ENCODE peak calls at places on chromosome 1, in six cellular contexts. S is upper lobe of left lung, N is fibroblast of the aortic adventitia, U is heart left ventricle, C is adrenal gland, B is spleen. V is an unnamed sample.

GRCh38 chr1:226982451-226983177 is 42.5 kb downstream of the COQ8A start:
- DNase-seq in S (peak), N (no peak), U (no peak), C (no peak), B (peak), V (no peak)

GRCh38 chr1:172566196-172566997 is 33.4 kb downstream of the SUCO start:
- DNase-seq in S (no peak), N (no peak), U (no peak), C (no peak), B (no peak), V (no peak)

GRCh38 chr1:86703696-86704455 is 500 bp upstream of the SH3GLB1 start:
- DNase-seq in S (no peak), N (no peak), U (no peak), C (no peak), B (no peak), V (no peak)

GRCh38 chr1:246794261-246795093 is 70.3 kb downstream of the SCCPDH start:
- DNase-seq in S (peak), N (peak), U (no peak), C (no peak), B (no peak), V (no peak)

GRCh38 chr1:97070366-97070765 is 348.8 kb downstream of the PTBP2 start:
- DNase-seq in S (no peak), N (peak), U (no peak), C (no peak), B (no peak), V (no peak)

GRCh38 chr1:221874285-221875003 is 132.6 kb upstream of the DUSP10 start:
- DNase-seq in S (no peak), N (peak), U (no peak), C (no peak), B (no peak), V (no peak)

GRCh38 chr1:2353907-2354438 is 37.4 kb downstream of the MORN1 start:
- DNase-seq in S (no peak), N (no peak), U (peak), C (no peak), B (peak), V (no peak)

GRCh38 chr1:154861607-154862094 is 8.4 kb downstream of the KCNN3 start:
- DNase-seq in S (no peak), N (no peak), U (peak), C (no peak), B (no peak), V (no peak)

GRCh38 chr1:153841463-153841994 is 66.3 kb downstream of the SLC27A3 start:
- DNase-seq in S (no peak), N (peak), U (no peak), C (no peak), B (no peak), V (no peak)

GRCh38 chr1:209590405-209590804 is 6.9 kb downstream of the CAMK1G start:
- DNase-seq in S (no peak), N (no peak), U (no peak), C (no peak), B (no peak), V (no peak)

GRCh38 chr1:10339815-10340214 is 59.0 kb upstream of the PGD start:
- DNase-seq in S (no peak), N (peak), U (peak), C (peak), B (no peak), V (no peak)

GRCh38 chr1:166975361-166976129 is at the start of gene ILDR2:
- DNase-seq in S (peak), N (peak), U (peak), C (peak), B (peak), V (peak)

GRCh38 chr1:164707868-164708331 is 148.9 kb downstream of the PBX1 start:
- DNase-seq in S (no peak), N (peak), U (peak), C (peak), B (no peak), V (no peak)

GRCh38 chr1:2431503-2431902 is 19.1 kb upstream of the PEX10 start:
- DNase-seq in S (no peak), N (no peak), U (no peak), C (no peak), B (no peak), V (no peak)

GRCh38 chr1:3462356-3463012 is 8.0 kb downstream of the ARHGEF16 start:
- DNase-seq in S (peak), N (no peak), U (no peak), C (no peak), B (peak), V (no peak)

GRCh38 chr1:50497007-50497406 is 73.8 kb upstream of the DMRTA2 start:
- DNase-seq in S (no peak), N (no peak), U (no peak), C (no peak), B (no peak), V (no peak)

GRCh38 chr1:61641578-61642336 is 83.2 kb downstream of the TM2D1 start:
- DNase-seq in S (peak), N (peak), U (peak), C (peak), B (peak), V (peak)

GRCh38 chr1:214514819-214515383 is 36.5 kb downstream of the PTPN14 start:
- DNase-seq in S (no peak), N (no peak), U (no peak), C (no peak), B (no peak), V (no peak)

GRCh38 chr1:6260961-6261614 is at the start of gene GPR153:
- DNase-seq in S (peak), N (no peak), U (peak), C (no peak), B (no peak), V (peak)

GRCh38 chr1:6258675-6259074 is 2.2 kb downstream of the GPR153 start:
- DNase-seq in S (no peak), N (no peak), U (no peak), C (no peak), B (no peak), V (no peak)

GRCh38 chr1:6261615-6261995 is 707 bp upstream of the GPR153 start:
- DNase-seq in S (peak), N (no peak), U (no peak), C (no peak), B (no peak), V (no peak)

GRCh38 chr1:6259491-6260362 is 1.2 kb downstream of the GPR153 start:
- DNase-seq in S (peak), N (peak), U (peak), C (peak), B (peak), V (peak)

DNA sequence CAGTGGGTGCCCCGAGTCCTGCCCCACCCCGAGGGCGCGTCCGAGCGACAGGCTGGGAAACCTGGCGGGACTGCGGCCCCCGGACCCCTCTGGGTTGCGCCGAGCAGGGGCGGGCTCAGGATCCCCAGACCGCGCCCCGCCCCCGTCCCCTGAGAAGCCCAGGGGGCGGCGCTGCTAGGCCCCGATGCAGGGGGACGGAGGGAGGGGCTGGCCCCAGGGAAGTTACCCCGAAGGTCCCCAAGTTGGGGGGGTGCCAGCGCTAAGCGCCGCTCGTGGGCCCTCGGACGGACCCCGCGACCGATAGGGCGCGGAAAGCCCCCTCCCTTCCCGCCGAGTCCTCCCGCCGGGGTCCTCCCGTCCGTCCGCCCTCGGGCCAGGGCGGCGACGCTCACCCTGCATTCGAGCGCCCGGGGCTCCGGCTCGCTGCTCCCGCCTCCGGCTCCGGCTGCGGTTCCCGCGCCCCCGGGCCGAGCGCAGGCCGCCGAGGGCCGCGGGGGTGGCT is 414 bp downstream of the GPR153 start:
- DNase-seq in S (no peak), N (no peak), U (no peak), C (no peak), B (no peak), V (peak)
- TF ChIP-seq CTCF in S (no peak), N (no peak), U (no peak), C (no peak), B (no peak), V (no peak)

DNA sequence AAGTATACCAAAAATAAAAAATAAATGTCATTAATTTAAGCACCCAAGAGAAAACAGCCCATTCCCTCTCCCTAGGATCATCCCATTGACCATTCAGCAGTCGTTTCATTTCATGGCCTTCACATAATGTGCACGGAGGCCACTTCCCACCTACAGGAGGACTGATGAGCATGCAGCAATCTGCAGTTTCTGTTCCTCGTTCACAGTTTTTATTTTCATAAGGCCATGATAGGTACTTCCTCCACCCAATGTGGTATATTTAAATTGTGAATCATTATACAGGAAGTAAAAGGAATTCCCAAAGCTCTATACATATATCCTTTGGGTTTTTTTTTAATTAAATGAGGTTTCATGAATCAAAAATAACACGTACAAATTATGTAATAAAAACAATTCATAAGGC is 27.7 kb upstream of the SLC44A3 start:
- DNase-seq in S (no peak), N (no peak), U (no peak), C (no peak), B (peak), V (no peak)
- TF ChIP-seq CTCF in S (peak), N (peak), U (peak), C (peak), B (peak), V (no peak)

DNA sequence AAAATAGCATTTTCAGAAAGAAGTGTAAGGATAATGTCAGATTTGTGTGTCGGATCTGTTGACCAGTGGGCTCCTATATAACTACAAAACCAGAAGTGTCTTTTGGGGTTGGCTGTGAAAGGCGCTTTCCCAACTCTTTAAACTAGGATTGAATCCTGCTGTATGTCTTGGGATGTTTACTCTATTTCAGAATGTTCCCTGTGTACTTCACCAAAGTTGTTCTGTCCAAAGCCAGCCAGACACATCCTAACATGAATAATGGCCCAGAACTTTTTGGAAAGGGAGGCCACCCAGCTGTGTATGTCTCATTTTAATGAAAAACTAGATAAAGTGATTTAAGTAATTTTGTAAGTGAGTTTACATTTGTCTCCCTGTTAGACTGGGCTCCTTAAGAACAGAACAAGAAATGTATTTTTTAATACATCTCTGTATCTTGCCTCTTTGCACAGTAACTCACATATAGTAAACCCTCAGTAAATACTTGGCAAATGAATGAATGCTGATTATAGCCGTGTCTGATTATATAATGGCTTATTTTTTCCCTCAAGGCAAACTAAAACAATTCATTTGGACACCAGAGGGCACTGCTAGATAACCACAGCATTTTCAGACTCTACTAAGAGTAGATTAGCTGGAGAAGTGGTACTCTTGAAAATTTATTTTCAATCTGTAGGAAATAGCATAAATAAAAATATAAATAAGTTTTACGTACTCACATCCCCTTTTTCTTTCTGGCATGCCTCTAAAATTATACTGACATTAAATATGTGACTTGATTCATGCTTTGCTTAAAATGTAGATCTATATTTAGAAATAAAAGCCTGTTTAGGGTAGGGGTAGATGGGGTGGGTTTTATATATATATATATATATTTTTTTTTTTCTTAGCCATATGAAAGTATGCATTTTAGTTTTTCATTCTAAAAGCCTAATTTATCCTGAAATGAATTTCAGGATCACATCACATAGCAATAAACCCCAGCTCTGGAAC is 23.8 kb downstream of the TSEN15 start:
- DNase-seq in S (no peak), N (peak), U (no peak), C (peak), B (no peak), V (no peak)
- TF ChIP-seq CTCF in S (peak), N (peak), U (peak), C (peak), B (peak), V (no peak)

DNA sequence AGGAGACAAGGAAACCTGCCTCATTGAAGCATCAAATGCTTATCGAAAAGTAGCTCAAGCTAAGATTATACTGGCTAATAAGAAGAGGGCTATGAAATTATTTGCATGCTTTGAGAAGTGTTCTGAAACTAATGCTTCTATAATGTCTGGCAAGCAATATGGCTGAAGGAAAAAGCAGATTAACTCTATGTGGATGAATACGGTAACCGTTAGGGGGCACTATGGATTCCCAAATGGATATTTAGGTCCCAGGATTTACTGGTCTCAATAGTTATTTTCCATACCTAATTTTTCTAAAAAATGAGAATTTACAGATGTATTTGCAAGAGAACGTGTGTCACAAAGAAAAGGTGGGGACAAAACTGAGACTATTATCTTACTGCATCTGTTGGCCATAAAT is 34.6 kb upstream of the RRP15 start:
- DNase-seq in S (no peak), N (peak), U (no peak), C (no peak), B (no peak), V (no peak)
- TF ChIP-seq CTCF in S (no peak), N (peak), U (no peak), C (no peak), B (no peak), V (no peak)

DNA sequence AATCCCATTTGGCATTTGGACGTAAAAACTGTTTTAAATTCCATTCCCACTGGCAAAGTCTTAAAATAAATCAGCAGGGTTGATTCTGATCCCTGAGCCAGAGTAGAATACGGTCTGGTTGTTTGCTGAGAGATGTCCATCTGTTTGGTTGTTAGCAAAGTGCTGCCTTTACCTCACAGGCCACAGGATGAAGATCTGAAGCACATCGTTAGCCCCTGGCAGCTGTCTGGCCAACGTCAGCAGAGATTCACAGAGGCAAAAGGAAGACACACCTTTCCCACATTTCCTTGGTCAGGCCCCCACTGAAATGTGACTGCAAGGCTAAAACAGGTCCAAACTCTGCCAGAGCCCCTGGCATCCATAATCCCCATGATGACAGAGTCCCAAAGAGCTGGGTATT is 62.3 kb downstream of the GORAB start:
- DNase-seq in S (no peak), N (no peak), U (no peak), C (no peak), B (no peak), V (no peak)
- TF ChIP-seq CTCF in S (no peak), N (no peak), U (no peak), C (no peak), B (no peak), V (no peak)

V was measured in activated B cell treated with CpG ODN at 0.5 μM for 24 hours.